ENCODE peak calls at places on chromosomes 13 and 19, in ten cellular contexts. One of them, this sample, is unnamed.

GRCh38 chr19:56639217-56639616 is 3.7 kb upstream of the SMIM17 start:
- DNase-seq in AG04449: no peak
- DNase-seq in astrocyte: peak; percentile 3
- DNase-seq in neural progenitor cell: peak; percentile 60
- DNase-seq in OCI-LY7: peak; percentile 28
- DNase-seq in A549: no peak
- DNase-seq in uterus: no peak
- DNase-seq in endodermal cell: no peak
- DNase-seq in fibroblast of lung: peak; percentile 6
- DNase-seq in fibroblast of villous mesenchyme: peak; percentile 12
- DNase-seq in this sample: peak; percentile 22

GRCh38 chr19:33569822-33570221 is 48.2 kb upstream of the PEPD start:
- DNase-seq in AG04449: no peak
- DNase-seq in astrocyte: no peak
- DNase-seq in neural progenitor cell: peak; percentile 34
- DNase-seq in OCI-LY7: no peak
- DNase-seq in A549: no peak
- DNase-seq in uterus: no peak
- DNase-seq in endodermal cell: no peak
- DNase-seq in fibroblast of lung: no peak
- DNase-seq in fibroblast of villous mesenchyme: no peak
- DNase-seq in this sample: no peak

GRCh38 chr13:77979721-77980377 is 61.2 kb upstream of the EDNRB start:
- DNase-seq in AG04449: no peak
- DNase-seq in astrocyte: no peak
- DNase-seq in neural progenitor cell: no peak
- DNase-seq in OCI-LY7: no peak
- DNase-seq in A549: no peak
- DNase-seq in uterus: no peak
- DNase-seq in endodermal cell: no peak
- DNase-seq in fibroblast of lung: no peak
- DNase-seq in fibroblast of villous mesenchyme: no peak
- DNase-seq in this sample: peak; percentile 27

GRCh38 chr13:76790519-76791289 is 95.5 kb downstream of the KCTD12 start:
- DNase-seq in AG04449: no peak
- DNase-seq in astrocyte: no peak
- DNase-seq in neural progenitor cell: no peak
- DNase-seq in OCI-LY7: no peak
- DNase-seq in A549: no peak
- DNase-seq in uterus: no peak
- DNase-seq in endodermal cell: no peak
- DNase-seq in fibroblast of lung: no peak
- DNase-seq in fibroblast of villous mesenchyme: no peak
- DNase-seq in this sample: peak; percentile 51

GRCh38 chr19:54248016-54248601 is 5.5 kb upstream of the LILRA6 start:
- DNase-seq in AG04449: no peak
- DNase-seq in astrocyte: no peak
- DNase-seq in neural progenitor cell: no peak
- DNase-seq in OCI-LY7: no peak
- DNase-seq in A549: no peak
- DNase-seq in uterus: no peak
- DNase-seq in endodermal cell: peak; percentile 7
- DNase-seq in fibroblast of lung: no peak
- DNase-seq in fibroblast of villous mesenchyme: no peak
- DNase-seq in this sample: peak; percentile 42

GRCh38 chr19:29628661-29629385 is 22.7 kb downstream of the POP4 start:
- DNase-seq in AG04449: no peak
- DNase-seq in astrocyte: no peak
- DNase-seq in neural progenitor cell: no peak
- DNase-seq in OCI-LY7: no peak
- DNase-seq in A549: no peak
- DNase-seq in uterus: no peak
- DNase-seq in endodermal cell: no peak
- DNase-seq in fibroblast of lung: no peak
- DNase-seq in fibroblast of villous mesenchyme: no peak
- DNase-seq in this sample: no peak

GRCh38 chr19:11673608-11674041 is 65.1 kb downstream of the ZNF823 start:
- DNase-seq in AG04449: no peak
- DNase-seq in astrocyte: peak; percentile 30
- DNase-seq in neural progenitor cell: peak; percentile 91
- DNase-seq in OCI-LY7: peak; percentile 28
- DNase-seq in A549: no peak
- DNase-seq in uterus: peak; percentile 53
- DNase-seq in endodermal cell: peak; percentile 93
- DNase-seq in fibroblast of lung: peak; percentile 73
- DNase-seq in fibroblast of villous mesenchyme: peak; percentile 70
- DNase-seq in this sample: peak; percentile 75

GRCh38 chr19:4555657-4556561 is 3.6 kb downstream of the SEMA6B start:
- DNase-seq in AG04449: no peak
- DNase-seq in astrocyte: no peak
- DNase-seq in neural progenitor cell: no peak
- DNase-seq in OCI-LY7: peak; percentile 28
- DNase-seq in A549: peak; percentile 57
- DNase-seq in uterus: no peak
- DNase-seq in endodermal cell: peak; percentile 91
- DNase-seq in fibroblast of lung: no peak
- DNase-seq in fibroblast of villous mesenchyme: no peak
- DNase-seq in this sample: no peak

GRCh38 chr13:95106562-95106961 is 194.7 kb downstream of the ABCC4 start:
- DNase-seq in AG04449: no peak
- DNase-seq in astrocyte: no peak
- DNase-seq in neural progenitor cell: no peak
- DNase-seq in OCI-LY7: no peak
- DNase-seq in A549: no peak
- DNase-seq in uterus: no peak
- DNase-seq in endodermal cell: no peak
- DNase-seq in fibroblast of lung: peak; percentile 14
- DNase-seq in fibroblast of villous mesenchyme: no peak
- DNase-seq in this sample: peak; percentile 38

GRCh38 chr13:26473571-26474230 is 83.8 kb upstream of the WASF3 start:
- DNase-seq in AG04449: no peak
- DNase-seq in astrocyte: no peak
- DNase-seq in neural progenitor cell: no peak
- DNase-seq in OCI-LY7: no peak
- DNase-seq in A549: no peak
- DNase-seq in uterus: no peak
- DNase-seq in endodermal cell: peak; percentile 43
- DNase-seq in fibroblast of lung: no peak
- DNase-seq in fibroblast of villous mesenchyme: no peak
- DNase-seq in this sample: no peak

GRCh38 chr13:74070065-74070464 is 64.1 kb downstream of the KLF12 start:
- DNase-seq in AG04449: no peak
- DNase-seq in astrocyte: no peak
- DNase-seq in neural progenitor cell: no peak
- DNase-seq in OCI-LY7: peak; percentile 70
- DNase-seq in A549: no peak
- DNase-seq in uterus: no peak
- DNase-seq in endodermal cell: no peak
- DNase-seq in fibroblast of lung: no peak
- DNase-seq in fibroblast of villous mesenchyme: no peak
- DNase-seq in this sample: no peak

DNA sequence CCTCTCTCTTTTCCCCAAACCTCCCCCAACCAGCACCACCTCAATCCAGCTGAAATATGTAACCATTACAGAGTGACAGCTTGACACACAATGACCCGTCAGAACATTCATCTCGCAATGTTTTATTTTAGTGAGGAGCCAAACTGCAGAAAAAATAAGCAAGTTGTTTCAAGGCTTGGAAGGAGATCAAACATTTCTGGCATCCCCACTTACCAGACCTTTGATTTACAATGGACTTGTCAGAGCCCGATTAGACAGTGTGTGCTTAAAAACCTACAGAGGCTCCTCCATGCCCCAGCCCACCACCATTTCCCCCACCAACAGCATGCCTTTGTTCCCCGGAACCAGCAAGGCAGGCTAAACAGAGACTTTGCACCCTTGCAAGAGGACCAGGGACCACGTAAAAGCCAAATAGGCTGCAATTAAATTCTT is 382.8 kb upstream of the ZNF507 start:
- DNase-seq in AG04449: no peak
- DNase-seq in astrocyte: peak; percentile 24
- DNase-seq in neural progenitor cell: no peak
- DNase-seq in OCI-LY7: no peak
- DNase-seq in A549: no peak
- DNase-seq in uterus: no peak
- DNase-seq in endodermal cell: no peak
- DNase-seq in fibroblast of lung: peak; percentile 92
- DNase-seq in fibroblast of villous mesenchyme: no peak
- DNase-seq in this sample: no peak
- TF ChIP-seq CTCF in AG04449: no peak
- TF ChIP-seq CTCF in astrocyte: no peak
- TF ChIP-seq CTCF in neural progenitor cell: no peak
- TF ChIP-seq CTCF in OCI-LY7: no peak
- TF ChIP-seq CTCF in A549: no peak
- TF ChIP-seq CTCF in uterus: no peak
- TF ChIP-seq CTCF in endodermal cell: no peak
- TF ChIP-seq CTCF in fibroblast of lung: no peak
- TF ChIP-seq CTCF in fibroblast of villous mesenchyme: no peak
- TF ChIP-seq CTCF in this sample: no peak

GRCh38 chr13:106919093-106919492 is 351.2 kb upstream of the ARGLU1 start:
- DNase-seq in AG04449: no peak
- DNase-seq in astrocyte: no peak
- DNase-seq in neural progenitor cell: no peak
- DNase-seq in OCI-LY7: peak; percentile 88
- DNase-seq in A549: no peak
- DNase-seq in uterus: no peak
- DNase-seq in endodermal cell: no peak
- DNase-seq in fibroblast of lung: no peak
- DNase-seq in fibroblast of villous mesenchyme: no peak
- DNase-seq in this sample: peak; percentile 16

GRCh38 chr13:106917673-106918652 is 350.0 kb upstream of the ARGLU1 start:
- DNase-seq in AG04449: no peak
- DNase-seq in astrocyte: peak; percentile 41
- DNase-seq in neural progenitor cell: peak; percentile 91
- DNase-seq in OCI-LY7: peak; percentile 71
- DNase-seq in A549: peak; percentile 35
- DNase-seq in uterus: peak; percentile 74
- DNase-seq in endodermal cell: peak; percentile 94
- DNase-seq in fibroblast of lung: peak; percentile 86
- DNase-seq in fibroblast of villous mesenchyme: peak; percentile 54
- DNase-seq in this sample: peak; percentile 80

GRCh38 chr13:106916329-106916728 is 348.4 kb upstream of the ARGLU1 start:
- DNase-seq in AG04449: no peak
- DNase-seq in astrocyte: no peak
- DNase-seq in neural progenitor cell: no peak
- DNase-seq in OCI-LY7: no peak
- DNase-seq in A549: no peak
- DNase-seq in uterus: no peak
- DNase-seq in endodermal cell: no peak
- DNase-seq in fibroblast of lung: peak; percentile 19
- DNase-seq in fibroblast of villous mesenchyme: no peak
- DNase-seq in this sample: peak; percentile 3

GRCh38 chr13:106915146-106915545 is 347.2 kb upstream of the ARGLU1 start:
- DNase-seq in AG04449: no peak
- DNase-seq in astrocyte: no peak
- DNase-seq in neural progenitor cell: no peak
- DNase-seq in OCI-LY7: no peak
- DNase-seq in A549: no peak
- DNase-seq in uterus: no peak
- DNase-seq in endodermal cell: no peak
- DNase-seq in fibroblast of lung: no peak
- DNase-seq in fibroblast of villous mesenchyme: no peak
- DNase-seq in this sample: no peak

DNA sequence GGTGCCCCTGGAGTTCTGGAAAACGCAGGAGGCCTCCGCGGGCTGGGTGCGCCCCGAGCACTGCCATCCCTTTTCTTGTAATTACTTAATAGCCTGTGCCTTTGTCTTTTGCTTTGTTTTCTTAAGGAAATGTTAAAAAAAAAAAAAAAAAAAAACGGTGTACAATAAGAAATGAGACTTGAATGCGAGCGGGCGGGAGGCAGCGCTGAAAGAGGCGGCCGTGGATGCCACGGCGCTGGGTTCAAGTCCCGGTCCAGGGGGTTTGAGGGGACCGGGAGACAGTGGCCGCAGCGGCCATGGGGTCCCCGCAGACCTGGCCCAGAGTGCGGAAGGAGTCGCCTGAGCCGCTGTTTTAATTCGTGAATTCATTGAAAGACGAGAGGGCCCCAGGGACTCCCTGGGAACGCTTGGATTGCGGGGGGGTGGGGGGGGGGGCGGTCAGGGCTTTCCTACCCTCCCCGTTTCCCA is 349.1 kb upstream of the ARGLU1 start:
- DNase-seq in AG04449: no peak
- DNase-seq in astrocyte: no peak
- DNase-seq in neural progenitor cell: peak; percentile 42
- DNase-seq in OCI-LY7: no peak
- DNase-seq in A549: no peak
- DNase-seq in uterus: no peak
- DNase-seq in endodermal cell: no peak
- DNase-seq in fibroblast of lung: no peak
- DNase-seq in fibroblast of villous mesenchyme: no peak
- DNase-seq in this sample: peak; percentile 11
- H3K4me3 ChIP-seq in AG04449: peak overlapping the region; percentile 64
- H3K4me3 ChIP-seq in astrocyte: no peak overlapping the region
- H3K4me3 ChIP-seq in neural progenitor cell: peak overlapping the region; percentile 46
- H3K4me3 ChIP-seq in OCI-LY7: no peak overlapping the region
- H3K4me3 ChIP-seq in A549: peak overlapping the region; percentile 44
- H3K4me3 ChIP-seq in uterus: peak overlapping the region; percentile 50
- H3K4me3 ChIP-seq in endodermal cell: no peak overlapping the region
- H3K4me3 ChIP-seq in fibroblast of lung: no peak overlapping the region
- H3K4me3 ChIP-seq in fibroblast of villous mesenchyme: peak overlapping the region; percentile 70
- H3K4me3 ChIP-seq in this sample: peak overlapping the region; percentile 66

GRCh38 chr13:29730253-29730652 is 120.2 kb downstream of the UBL3 start:
- DNase-seq in AG04449: no peak
- DNase-seq in astrocyte: no peak
- DNase-seq in neural progenitor cell: no peak
- DNase-seq in OCI-LY7: no peak
- DNase-seq in A549: no peak
- DNase-seq in uterus: no peak
- DNase-seq in endodermal cell: no peak
- DNase-seq in fibroblast of lung: no peak
- DNase-seq in fibroblast of villous mesenchyme: no peak
- DNase-seq in this sample: no peak
- TF ChIP-seq CTCF in AG04449: no peak
- TF ChIP-seq CTCF in astrocyte: no peak
- TF ChIP-seq CTCF in neural progenitor cell: no peak
- TF ChIP-seq CTCF in OCI-LY7: peak; percentile 48
- TF ChIP-seq CTCF in A549: no peak
- TF ChIP-seq CTCF in uterus: no peak
- TF ChIP-seq CTCF in endodermal cell: peak; percentile 58
- TF ChIP-seq CTCF in fibroblast of lung: no peak
- TF ChIP-seq CTCF in fibroblast of villous mesenchyme: no peak
- TF ChIP-seq CTCF in this sample: peak; percentile 5

DNA sequence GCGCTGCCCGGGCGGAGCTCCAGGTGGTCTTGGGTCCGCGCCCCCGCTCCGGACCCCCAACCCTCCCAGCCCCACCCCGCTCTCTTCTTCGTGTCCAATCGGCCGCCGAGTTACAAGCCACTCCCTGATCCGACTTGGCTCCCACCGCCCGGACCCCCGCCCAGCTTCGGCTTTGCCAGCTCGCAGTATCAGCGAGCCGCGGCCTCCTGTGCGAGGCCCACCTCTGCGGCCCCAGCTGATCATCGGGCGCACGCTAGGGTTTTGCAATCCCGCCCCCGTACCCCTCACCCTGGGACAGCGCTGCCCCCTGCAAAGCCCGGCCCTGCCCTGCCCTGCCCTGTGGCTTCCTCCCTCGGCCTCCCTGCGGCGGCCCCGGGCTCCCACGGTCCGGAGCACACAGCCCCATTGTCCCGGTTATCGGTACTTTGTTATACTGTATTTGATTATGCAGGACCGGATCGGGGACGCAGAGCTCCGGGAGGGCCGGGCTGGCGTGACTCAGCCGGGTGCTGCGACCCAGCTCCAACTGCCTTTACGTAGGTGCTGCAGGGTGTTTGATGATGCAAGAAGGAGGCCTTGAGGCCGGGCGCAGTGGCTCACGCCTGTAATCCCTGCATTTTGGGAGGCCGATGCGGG is 597 bp upstream of the LPAR2 start:
- DNase-seq in AG04449: no peak
- DNase-seq in astrocyte: peak; percentile 76
- DNase-seq in neural progenitor cell: peak; percentile 95
- DNase-seq in OCI-LY7: no peak
- DNase-seq in A549: no peak
- DNase-seq in uterus: no peak
- DNase-seq in endodermal cell: peak; percentile 96
- DNase-seq in fibroblast of lung: peak; percentile 72
- DNase-seq in fibroblast of villous mesenchyme: peak; percentile 63
- DNase-seq in this sample: peak; percentile 76
- H3K4me3 ChIP-seq in AG04449: peak overlapping the region; percentile 41
- H3K4me3 ChIP-seq in astrocyte: peak overlapping the region; percentile 25
- H3K4me3 ChIP-seq in neural progenitor cell: peak overlapping the region; percentile 79
- H3K4me3 ChIP-seq in OCI-LY7: peak overlapping the region; percentile 70
- H3K4me3 ChIP-seq in A549: peak overlapping the region; percentile 49
- H3K4me3 ChIP-seq in uterus: peak overlapping the region; percentile 2
- H3K4me3 ChIP-seq in endodermal cell: peak overlapping the region; percentile 90
- H3K4me3 ChIP-seq in fibroblast of lung: peak overlapping the region; percentile 41
- H3K4me3 ChIP-seq in fibroblast of villous mesenchyme: peak overlapping the region; percentile 45
- H3K4me3 ChIP-seq in this sample: peak overlapping the region; percentile 40

This sample was measured in fibroblast of pulmonary artery.